ENCODE peak calls at places on chromosomes 4 and X, in eight cellular contexts. F is activated naive CD8-positive, alpha-beta T cell treated with anti-CD3 and anti-CD28 coated beads, Interleukin-2, amount 50 U/mL, for 24 hours; G is NCI-H1694 treated with DMSO at 0.1 percent for 48 hours; I is iris pigment epithelial cell; V is CD4-positive, alpha-beta T cell; W is AG09309; K is AG04450; R is GM12878. J is an unnamed sample.

GRCh38 chr4:133152330-133152791 is 3.3 kb downstream of the PCDH10 start:
- DNase-seq in F (no peak), G (no peak), I (peak), V (no peak), W (no peak), K (no peak), R (no peak), J (no peak)

GRCh38 chrX:3584415-3584996 is 128.9 kb downstream of the PRKX start:
- DNase-seq in F (no peak), G (no peak), I (no peak), V (no peak), W (no peak), K (no peak), R (no peak), J (no peak)

GRCh38 chrX:134600714-134601113 is 57.6 kb downstream of the PLAC1 start:
- DNase-seq in F (no peak), G (no peak), I (peak), V (no peak), W (no peak), K (no peak), R (no peak), J (no peak)

GRCh38 chr4:112031712-112032328 is 113.4 kb upstream of the FAM241A start:
- DNase-seq in F (no peak), G (peak), I (peak), V (no peak), W (peak), K (peak), R (peak), J (no peak)

GRCh38 chr4:185265942-185266341 is 56.5 kb downstream of the SNX25 start:
- DNase-seq in F (no peak), G (no peak), I (peak), V (no peak), W (no peak), K (peak), R (peak), J (peak)

GRCh38 chr4:152935661-152936445 is at the start of gene FHDC1:
- DNase-seq in F (peak), G (no peak), I (peak), V (no peak), W (no peak), K (no peak), R (no peak), J (no peak)

GRCh38 chrX:129654652-129655546 is at the start of gene APLN:
- DNase-seq in F (peak), G (no peak), I (peak), V (no peak), W (no peak), K (no peak), R (no peak), J (no peak)

GRCh38 chrX:11423362-11423818 is 130.2 kb downstream of the AMELX start:
- DNase-seq in F (no peak), G (no peak), I (peak), V (no peak), W (no peak), K (peak), R (peak), J (no peak)

GRCh38 chr4:148196168-148196567 is 246.0 kb downstream of the NR3C2 start:
- DNase-seq in F (no peak), G (no peak), I (no peak), V (no peak), W (no peak), K (no peak), R (no peak), J (no peak)

GRCh38 chr4:121189811-121190210 is 25.7 kb upstream of the TNIP3 start:
- DNase-seq in F (peak), G (no peak), I (no peak), V (peak), W (no peak), K (no peak), R (peak), J (no peak)

GRCh38 chrX:41827886-41828285 is 95.5 kb downstream of the CASK start:
- DNase-seq in F (no peak), G (no peak), I (peak), V (no peak), W (no peak), K (no peak), R (no peak), J (peak)